ENCODE peak calls at places on chromosomes 1 and 21, in eight cellular contexts. P, Q, M, H, I, X, S and G are unnamed samples. For H3K4me1, the result is how much of the 10 kb centered on the place peaks cover.

GRCh38 chr21:38925923-38926322 is 120.2 kb downstream of the ETS2 start:
- DNase-seq in P (peak), Q (no peak), M (peak), H (no peak), I (no peak), X (no peak), S (peak), G (peak)

GRCh38 chr21:16082038-16082816 is 352.4 kb downstream of the USP25 start:
- DNase-seq in P (no peak), Q (no peak), M (no peak), H (no peak), I (no peak), X (no peak), S (no peak), G (no peak)

GRCh38 chr1:169550294-169550693 is 36.0 kb downstream of the F5 start:
- DNase-seq in P (no peak), Q (peak), M (no peak), H (no peak), I (no peak), X (no peak), S (no peak), G (no peak)

GRCh38 chr1:119713538-119714456 is 2.1 kb downstream of the PHGDH start:
- DNase-seq in P (no peak), Q (no peak), M (no peak), H (no peak), I (no peak), X (no peak), S (no peak), G (no peak)

GRCh38 chr21:33980276-33980916 is 64.8 kb upstream of the ATP5PO start:
- DNase-seq in P (no peak), Q (peak), M (no peak), H (no peak), I (no peak), X (no peak), S (peak), G (no peak)

GRCh38 chr1:52856026-52856425 is 13.5 kb downstream of the ZYG11A start:
- DNase-seq in P (no peak), Q (no peak), M (no peak), H (no peak), I (no peak), X (no peak), S (no peak), G (no peak)

GRCh38 chr21:45502006-45502345 is 40.3 kb downstream of the SLC19A1 start:
- DNase-seq in P (no peak), Q (no peak), M (no peak), H (no peak), I (no peak), X (peak), S (no peak), G (peak)

GRCh38 chr1:240193699-240194098 is 102.0 kb downstream of the FMN2 start:
- DNase-seq in P (no peak), Q (no peak), M (no peak), H (no peak), I (no peak), X (no peak), S (no peak), G (no peak)

GRCh38 chr1:30176477-30176876 is 546.9 kb downstream of the MATN1 start:
- DNase-seq in P (no peak), Q (no peak), M (no peak), H (no peak), I (no peak), X (no peak), S (no peak), G (no peak)

GRCh38 chr21:22795644-22796043 is 1797.4 kb downstream of the NCAM2 start:
- DNase-seq in P (no peak), Q (no peak), M (no peak), H (no peak), I (no peak), X (no peak), S (no peak), G (no peak)

GRCh38 chr1:180150982-180151381 is 3.7 kb upstream of the QSOX1 start:
- DNase-seq in P (no peak), Q (no peak), M (no peak), H (no peak), I (no peak), X (no peak), S (peak), G (no peak)

GRCh38 chr21:36694593-36695282 is 4.2 kb upstream of the SIM2 start:
- DNase-seq in P (no peak), Q (no peak), M (no peak), H (no peak), I (peak), X (no peak), S (no peak), G (no peak)

GRCh38 chr1:117735045-117735992 is 129.5 kb downstream of the TENT5C start:
- DNase-seq in P (peak), Q (peak), M (peak), H (peak), I (no peak), X (no peak), S (no peak), G (no peak)

GRCh38 chr1:195530961-195531360 is 1077.3 kb downstream of the KCNT2 start:
- DNase-seq in P (no peak), Q (no peak), M (no peak), H (no peak), I (no peak), X (no peak), S (no peak), G (no peak)

GRCh38 chr1:159913451-159914192 is 11.7 kb downstream of the TAGLN2 start:
- DNase-seq in P (peak), Q (no peak), M (no peak), H (no peak), I (no peak), X (no peak), S (peak), G (peak)

GRCh38 chr1:147892731-147893214 is 9.8 kb upstream of the GJA8 start:
- DNase-seq in P (no peak), Q (peak), M (no peak), H (no peak), I (no peak), X (no peak), S (no peak), G (no peak)

GRCh38 chr1:6412896-6413295 is 6.8 kb downstream of the HES2 start:
- DNase-seq in P (no peak), Q (no peak), M (peak), H (no peak), I (no peak), X (no peak), S (no peak), G (no peak)

GRCh38 chr1:56710646-56711045 is 65.5 kb downstream of the PRKAA2 start:
- DNase-seq in P (no peak), Q (no peak), M (no peak), H (no peak), I (no peak), X (no peak), S (no peak), G (no peak)

GRCh38 chr1:30045304-30046090 is 677.9 kb downstream of the MATN1 start:
- DNase-seq in P (no peak), Q (no peak), M (no peak), H (no peak), I (no peak), X (peak), S (peak), G (no peak)

GRCh38 chr1:43947061-43947889 is 525 bp downstream of the IPO13 start:
- DNase-seq in P (no peak), Q (no peak), M (no peak), H (no peak), I (no peak), X (no peak), S (no peak), G (no peak)

GRCh38 chr1:35505911-35506798 is 51.0 kb downstream of the KIAA0319L start:
- DNase-seq in P (peak), Q (peak), M (peak), H (peak), I (no peak), X (no peak), S (peak), G (no peak)

GRCh38 chr1:5105744-5106143 is 451.3 kb downstream of the AJAP1 start:
- DNase-seq in P (no peak), Q (no peak), M (no peak), H (no peak), I (no peak), X (no peak), S (no peak), G (no peak)

GRCh38 chr21:43340491-43341348 is 86.2 kb downstream of the SIK1 start:
- DNase-seq in P (peak), Q (peak), M (peak), H (no peak), I (no peak), X (no peak), S (no peak), G (no peak)

GRCh38 chr1:39104158-39105060 is 78.3 kb downstream of the NDUFS5 start:
- DNase-seq in P (no peak), Q (peak), M (peak), H (no peak), I (peak), X (no peak), S (no peak), G (peak)

GRCh38 chr1:182956708-182957365 is 3.9 kb upstream of the SHCBP1L start:
- DNase-seq in P (no peak), Q (no peak), M (no peak), H (no peak), I (no peak), X (no peak), S (no peak), G (no peak)

GRCh38 chr1:98661544-98662353 is at the start of gene SNX7:
- DNase-seq in P (peak), Q (peak), M (peak), H (no peak), I (peak), X (peak), S (peak), G (peak)

GRCh38 chr1:198620951-198621824 is 17.7 kb upstream of the PTPRC start:
- DNase-seq in P (no peak), Q (no peak), M (peak), H (peak), I (no peak), X (no peak), S (peak), G (no peak)

GRCh38 chr1:183651621-183652020 is 1.5 kb downstream of the APOBEC4 start:
- DNase-seq in P (no peak), Q (no peak), M (no peak), H (no peak), I (no peak), X (no peak), S (no peak), G (no peak)

GRCh38 chr1:41482001-41482765 is 2.3 kb downstream of the EDN2 start:
- DNase-seq in P (peak), Q (no peak), M (peak), H (no peak), I (no peak), X (no peak), S (peak), G (peak)
- TF ChIP-seq EP300 in P (no peak), Q (no peak), M (no peak), H (no peak), I (no peak), X (no peak), S (no peak), G (no peak)

GRCh38 chr1:66335859-66336640 is 197.9 kb upstream of the SGIP1 start:
- DNase-seq in P (peak), Q (no peak), M (peak), H (peak), I (no peak), X (peak), S (peak), G (peak)
- TF ChIP-seq POLR2AphosphoS5 in P (no peak), Q (no peak), M (peak), H (peak), I (no peak), X (no peak), S (peak), G (peak)

DNA sequence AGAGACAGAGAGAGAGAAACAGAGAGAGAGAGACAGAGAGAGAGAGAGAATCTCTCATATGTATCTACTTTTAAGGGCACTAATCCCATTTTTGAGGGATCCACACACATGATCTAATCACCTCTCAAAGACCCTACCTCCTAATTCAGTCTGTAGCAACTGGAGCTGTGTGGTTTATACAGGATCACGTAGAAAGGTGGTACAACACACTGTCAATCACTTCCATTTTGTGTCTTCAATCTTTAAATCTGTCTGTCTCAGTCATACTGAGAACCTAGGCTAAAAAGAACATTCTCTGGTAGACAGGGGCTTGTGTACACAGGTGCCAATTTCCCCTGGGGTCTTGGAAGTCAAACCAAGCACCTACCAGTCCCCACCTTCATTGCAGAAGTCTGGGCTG is 229.9 kb downstream of the TGFB2 start:
- DNase-seq in P (no peak), Q (no peak), M (no peak), H (no peak), I (no peak), X (no peak), S (no peak), G (no peak)
- H3K4me1 ChIP-seq in P (under half), Q (under half), M (under half), H (under half), I (under half), X (under half), S (under half), G (under half)

GRCh38 chr1:2085080-2085479 is 34.9 kb downstream of the PRKCZ start:
- DNase-seq in P (peak), Q (no peak), M (no peak), H (no peak), I (no peak), X (no peak), S (peak), G (no peak)
- TF ChIP-seq EP300 in P (no peak), Q (no peak), M (no peak), H (no peak), I (no peak), X (no peak), S (no peak), G (no peak)

DNA sequence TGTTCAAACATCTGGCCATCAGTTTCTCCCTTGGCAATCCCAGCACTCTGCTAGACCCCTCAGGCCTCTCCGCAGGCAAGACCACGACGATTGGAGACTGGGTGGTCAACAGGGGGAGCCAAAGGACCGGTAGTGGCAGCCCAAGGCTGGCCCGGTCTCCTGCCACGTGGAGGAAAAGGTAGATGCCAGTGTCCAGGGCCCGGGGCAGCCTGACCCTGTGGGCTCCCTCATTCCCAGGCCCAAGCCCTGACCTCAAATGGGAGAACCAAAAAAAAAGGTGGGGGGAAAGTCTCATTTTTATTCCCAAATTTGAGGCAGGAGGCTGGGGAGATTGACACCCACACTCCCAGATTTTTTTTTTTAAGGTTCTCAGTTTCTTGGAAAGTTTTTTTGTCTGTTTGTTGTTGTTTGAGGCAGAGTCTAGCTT is 24.8 kb downstream of the S100A6 start:
- DNase-seq in P (peak), Q (peak), M (peak), H (no peak), I (peak), X (peak), S (peak), G (peak)
- TF ChIP-seq POLR2AphosphoS5 in P (no peak), Q (no peak), M (no peak), H (no peak), I (no peak), X (no peak), S (peak), G (peak)

DNA sequence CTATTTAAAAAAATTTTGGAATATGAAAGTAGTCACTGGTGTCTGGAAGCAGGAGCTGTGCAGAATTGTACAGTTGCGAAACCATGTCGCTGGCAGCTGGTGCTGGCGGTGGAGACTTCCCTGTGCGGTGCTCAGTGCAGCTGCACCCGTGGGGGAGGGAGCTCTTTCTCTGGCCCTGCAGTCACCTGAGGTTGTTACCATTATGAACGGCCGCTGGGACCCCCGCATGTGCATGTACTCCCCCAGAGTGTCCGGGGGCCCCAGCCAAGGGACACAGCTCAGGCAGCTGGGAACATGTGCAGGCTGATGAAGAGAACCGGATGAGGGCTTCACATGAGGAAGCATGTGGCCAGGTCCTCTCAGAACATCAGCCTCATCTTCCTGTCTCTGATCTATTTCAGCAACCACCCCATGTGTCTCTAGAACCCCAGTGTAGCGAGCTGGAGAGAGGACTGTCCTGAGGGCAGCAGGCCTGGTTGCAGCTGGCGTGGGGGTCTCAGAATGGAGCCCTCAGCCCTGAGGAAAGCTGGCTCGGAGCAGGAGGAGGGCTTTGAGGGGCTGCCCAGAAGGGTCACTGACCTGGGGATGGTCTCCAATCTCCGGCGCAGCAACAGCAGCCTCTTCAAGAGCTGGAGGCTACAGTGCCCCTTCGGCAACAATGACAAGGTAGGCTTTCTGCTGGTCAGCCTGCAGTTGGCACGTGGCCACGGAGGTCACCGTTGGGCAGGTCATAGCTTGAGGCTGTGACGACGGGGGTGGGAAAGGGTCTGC is at the start of gene TRPM2:
- DNase-seq in P (peak), Q (no peak), M (peak), H (no peak), I (no peak), X (peak), S (peak), G (no peak)
- H3K4me1 ChIP-seq in P (under half), Q (under half), M (under half), H (under half), I (under half), X (under half), S (under half), G (under half)

GRCh38 chr1:3347257-3348020 is 107.0 kb upstream of the ARHGEF16 start:
- DNase-seq in P (peak), Q (no peak), M (no peak), H (no peak), I (no peak), X (no peak), S (no peak), G (no peak)

GRCh38 chr1:3349968-3350299 is 104.5 kb upstream of the ARHGEF16 start:
- DNase-seq in P (no peak), Q (no peak), M (no peak), H (no peak), I (no peak), X (no peak), S (no peak), G (no peak)

GRCh38 chr1:3350441-3351261 is 103.8 kb upstream of the ARHGEF16 start:
- DNase-seq in P (peak), Q (no peak), M (no peak), H (no peak), I (no peak), X (no peak), S (no peak), G (peak)

GRCh38 chr1:3348196-3348865 is 106.1 kb upstream of the ARHGEF16 start:
- DNase-seq in P (no peak), Q (no peak), M (no peak), H (no peak), I (no peak), X (no peak), S (no peak), G (no peak)

DNA sequence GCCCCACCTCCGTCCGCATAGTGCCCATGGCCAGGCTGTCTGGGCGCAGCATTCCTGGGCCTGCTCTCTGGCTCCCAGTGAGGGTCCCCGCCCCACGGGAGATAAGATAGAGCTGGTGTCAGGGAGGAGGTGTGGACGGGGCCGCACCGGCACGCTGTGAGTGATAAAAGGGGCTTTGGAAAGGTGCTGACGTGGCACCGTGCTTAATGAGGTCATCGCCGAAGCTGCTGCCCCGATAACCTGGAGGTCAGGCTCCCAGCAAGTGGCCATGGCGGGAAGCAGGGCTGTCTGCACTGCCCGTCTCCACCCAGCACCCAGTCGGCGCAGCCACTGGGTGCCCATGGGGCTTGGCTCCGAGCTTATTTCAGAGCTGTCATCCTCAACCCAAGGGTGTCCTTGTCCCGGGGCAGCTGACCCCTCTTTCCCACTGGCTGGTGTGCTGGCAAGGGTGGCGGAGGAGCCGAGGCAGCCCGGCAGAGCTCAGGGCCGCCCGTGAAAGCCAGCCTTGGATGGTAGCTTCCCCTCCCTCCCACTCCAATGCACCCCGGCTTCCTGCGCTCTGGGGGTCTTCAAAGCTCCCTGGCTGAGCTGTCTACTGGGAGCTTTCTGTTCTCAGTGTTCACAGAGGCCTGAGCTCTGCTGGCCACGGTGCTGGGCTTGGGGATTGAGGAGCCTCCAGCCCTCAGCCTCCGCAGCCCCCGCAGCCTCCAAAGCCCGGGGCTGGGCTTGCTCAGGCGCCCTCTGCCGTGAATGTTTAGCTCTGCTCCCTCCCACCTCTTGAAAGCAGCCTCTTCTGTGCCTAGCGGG is 105.1 kb upstream of the ARHGEF16 start:
- DNase-seq in P (peak), Q (peak), M (no peak), H (no peak), I (no peak), X (no peak), S (no peak), G (no peak)
- TF ChIP-seq EP300 in P (no peak), Q (no peak), M (no peak), H (no peak), I (no peak), X (no peak), S (no peak), G (no peak)